ENCODE peak calls at places on chromosomes 13 and 19, in six cellular contexts. One of them, this sample, is unnamed.

GRCh38 chr19:41545547-41545946 is 30.4 kb upstream of the CEACAM21 start:
- DNase-seq in HL-60: no peak
- DNase-seq in K562: no peak
- DNase-seq in A549: no peak
- DNase-seq in Panc1: no peak
- DNase-seq in SK-N-SH: no peak
- DNase-seq in this sample: no peak

GRCh38 chr13:78015782-78016181 is 97.2 kb upstream of the EDNRB start:
- DNase-seq in SK-N-SH: no peak
- DNase-seq in Panc1: no peak
- DNase-seq in K562: no peak
- DNase-seq in HL-60: no peak
- DNase-seq in A549: no peak
- DNase-seq in this sample: no peak

GRCh38 chr19:55777528-55777927 is 8.6 kb downstream of the RFPL4AL1 start:
- DNase-seq in HL-60: no peak
- DNase-seq in Panc1: peak; percentile 2
- DNase-seq in K562: peak; percentile 39
- DNase-seq in A549: no peak
- DNase-seq in SK-N-SH: peak; percentile 13
- DNase-seq in this sample: peak; percentile 12

GRCh38 chr13:39415403-39415802 is 187.6 kb downstream of the LHFPL6 start:
- DNase-seq in HL-60: no peak
- DNase-seq in A549: no peak
- DNase-seq in K562: no peak
- DNase-seq in SK-N-SH: peak; percentile 30
- DNase-seq in Panc1: no peak
- DNase-seq in this sample: peak; percentile 63

GRCh38 chr19:2491130-2491801 is 15.3 kb downstream of the GADD45B start:
- DNase-seq in SK-N-SH: no peak
- DNase-seq in Panc1: no peak
- DNase-seq in K562: no peak
- DNase-seq in A549: no peak
- DNase-seq in HL-60: no peak
- DNase-seq in this sample: no peak

GRCh38 chr13:42333613-42334328 is 61.8 kb downstream of the AKAP11 start:
- DNase-seq in Panc1: peak; percentile 20
- DNase-seq in HL-60: no peak
- DNase-seq in A549: peak; percentile 3
- DNase-seq in SK-N-SH: no peak
- DNase-seq in K562: peak; percentile 11
- DNase-seq in this sample: peak; percentile 80

GRCh38 chr19:47518139-47518538 is 3.3 kb upstream of the NAPA start:
- DNase-seq in SK-N-SH: no peak
- DNase-seq in HL-60: no peak
- DNase-seq in Panc1: no peak
- DNase-seq in K562: no peak
- DNase-seq in A549: no peak
- DNase-seq in this sample: no peak

GRCh38 chr13:41765813-41766212 is 195.1 kb downstream of the VWA8 start:
- DNase-seq in K562: peak; percentile 23
- DNase-seq in HL-60: no peak
- DNase-seq in A549: no peak
- DNase-seq in Panc1: no peak
- DNase-seq in SK-N-SH: no peak
- DNase-seq in this sample: no peak

GRCh38 chr19:15398501-15399233 is 19.1 kb upstream of the AKAP8 start:
- DNase-seq in Panc1: no peak
- DNase-seq in A549: no peak
- DNase-seq in K562: no peak
- DNase-seq in SK-N-SH: peak; percentile 16
- DNase-seq in HL-60: no peak
- DNase-seq in this sample: no peak

GRCh38 chr13:71378992-71379905 is 487.8 kb downstream of the DACH1 start:
- DNase-seq in HL-60: no peak
- DNase-seq in K562: no peak
- DNase-seq in Panc1: no peak
- DNase-seq in SK-N-SH: no peak
- DNase-seq in A549: no peak
- DNase-seq in this sample: no peak

GRCh38 chr13:29897102-29897501 is 46.7 kb upstream of the UBL3 start:
- DNase-seq in A549: no peak
- DNase-seq in Panc1: no peak
- DNase-seq in K562: no peak
- DNase-seq in SK-N-SH: no peak
- DNase-seq in HL-60: no peak
- DNase-seq in this sample: no peak

GRCh38 chr19:2926341-2927031 is 18.3 kb downstream of the ZNF77 start:
- DNase-seq in K562: no peak
- DNase-seq in HL-60: no peak
- DNase-seq in SK-N-SH: no peak
- DNase-seq in Panc1: no peak
- DNase-seq in A549: no peak
- DNase-seq in this sample: peak; percentile 55

GRCh38 chr13:79681069-79681468 is 200.1 kb downstream of the NDFIP2 start:
- DNase-seq in SK-N-SH: no peak
- DNase-seq in Panc1: no peak
- DNase-seq in A549: no peak
- DNase-seq in HL-60: no peak
- DNase-seq in K562: no peak
- DNase-seq in this sample: peak; percentile 10

GRCh38 chr19:35908977-35909683 is 1.0 kb upstream of the TYROBP start:
- DNase-seq in K562: peak; percentile 61
- DNase-seq in A549: no peak
- DNase-seq in HL-60: peak; percentile 99
- DNase-seq in Panc1: no peak
- DNase-seq in SK-N-SH: no peak
- DNase-seq in this sample: no peak

GRCh38 chr13:80778302-80778701 is 437.4 kb upstream of the SPRY2 start:
- DNase-seq in K562: no peak
- DNase-seq in Panc1: no peak
- DNase-seq in A549: no peak
- DNase-seq in HL-60: no peak
- DNase-seq in SK-N-SH: no peak
- DNase-seq in this sample: no peak

GRCh38 chr13:100434010-100434763 is 154.4 kb downstream of the GGACT start:
- DNase-seq in HL-60: no peak
- DNase-seq in Panc1: no peak
- DNase-seq in K562: no peak
- DNase-seq in A549: no peak
- DNase-seq in SK-N-SH: no peak
- DNase-seq in this sample: no peak

GRCh38 chr13:50123002-50123401 is 107.8 kb downstream of the KCNRG start:
- DNase-seq in K562: no peak
- DNase-seq in A549: no peak
- DNase-seq in HL-60: no peak
- DNase-seq in Panc1: no peak
- DNase-seq in SK-N-SH: no peak
- DNase-seq in this sample: no peak

GRCh38 chr13:27372896-27373295 is 51.5 kb upstream of the GTF3A start:
- DNase-seq in Panc1: no peak
- DNase-seq in K562: no peak
- DNase-seq in SK-N-SH: no peak
- DNase-seq in HL-60: no peak
- DNase-seq in A549: no peak
- DNase-seq in this sample: peak; percentile 47

GRCh38 chr19:3866798-3867638 is 1.8 kb downstream of the ZFR2 start:
- DNase-seq in Panc1: no peak
- DNase-seq in HL-60: no peak
- DNase-seq in SK-N-SH: peak; percentile 47
- DNase-seq in K562: no peak
- DNase-seq in A549: no peak
- DNase-seq in this sample: no peak

GRCh38 chr19:1758231-1758577 is 4.9 kb downstream of the ONECUT3 start:
- DNase-seq in SK-N-SH: no peak
- DNase-seq in K562: no peak
- DNase-seq in A549: no peak
- DNase-seq in Panc1: no peak
- DNase-seq in HL-60: no peak
- DNase-seq in this sample: no peak

GRCh38 chr13:113637262-113638160 is 20.5 kb downstream of the ATP4B start:
- DNase-seq in SK-N-SH: no peak
- DNase-seq in K562: no peak
- DNase-seq in A549: no peak
- DNase-seq in HL-60: no peak
- DNase-seq in Panc1: no peak
- DNase-seq in this sample: no peak

GRCh38 chr19:30450101-30450500 is 77.9 kb downstream of the ZNF536 start:
- DNase-seq in Panc1: no peak
- DNase-seq in HL-60: no peak
- DNase-seq in A549: no peak
- DNase-seq in SK-N-SH: peak; percentile 84
- DNase-seq in K562: no peak
- DNase-seq in this sample: peak; percentile 77
- TF ChIP-seq REST in Panc1: no peak
- TF ChIP-seq REST in HL-60: no peak
- TF ChIP-seq REST in A549: no peak
- TF ChIP-seq REST in SK-N-SH: no peak
- TF ChIP-seq REST in K562: no peak
- TF ChIP-seq REST in this sample: no peak

DNA sequence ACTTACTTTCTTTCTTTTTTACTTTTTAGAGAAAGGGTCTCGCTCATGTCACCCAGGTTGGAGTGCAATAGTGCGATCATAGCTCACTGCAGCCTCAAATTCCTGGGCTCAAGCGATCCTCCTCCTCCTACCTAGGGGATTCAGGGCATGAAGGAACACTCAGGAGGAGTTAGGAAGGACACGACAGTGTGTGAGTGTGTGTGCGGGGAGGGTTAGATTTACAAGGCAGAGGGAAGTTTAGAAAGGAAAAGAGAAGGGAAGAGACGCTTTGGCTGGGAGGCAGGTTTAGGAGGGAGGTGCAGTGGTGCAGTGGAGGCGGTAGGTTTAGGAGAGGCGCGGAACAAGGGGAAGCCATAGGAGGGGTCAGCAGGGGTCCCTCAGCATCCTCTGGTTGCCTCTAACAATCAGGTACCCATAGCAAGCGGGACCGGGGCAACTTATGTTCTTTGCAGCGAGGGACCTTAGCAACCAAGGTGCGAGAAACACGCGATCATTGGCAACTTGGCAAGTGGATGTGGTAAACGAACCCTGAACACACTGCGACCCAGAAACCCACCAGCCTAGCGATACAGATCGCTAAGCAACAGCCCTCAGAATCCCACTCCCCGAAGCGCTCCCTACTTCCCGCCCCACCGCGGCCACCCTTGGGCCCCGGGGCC is 501 bp downstream of the SIRT2 start:
- DNase-seq in HL-60: no peak
- DNase-seq in Panc1: no peak
- DNase-seq in A549: peak; percentile 54
- DNase-seq in K562: no peak
- DNase-seq in SK-N-SH: no peak
- DNase-seq in this sample: peak; percentile 34
- TF ChIP-seq REST in HL-60: no peak
- TF ChIP-seq REST in Panc1: no peak
- TF ChIP-seq REST in A549: no peak
- TF ChIP-seq REST in K562: no peak
- TF ChIP-seq REST in SK-N-SH: no peak
- TF ChIP-seq REST in this sample: no peak

DNA sequence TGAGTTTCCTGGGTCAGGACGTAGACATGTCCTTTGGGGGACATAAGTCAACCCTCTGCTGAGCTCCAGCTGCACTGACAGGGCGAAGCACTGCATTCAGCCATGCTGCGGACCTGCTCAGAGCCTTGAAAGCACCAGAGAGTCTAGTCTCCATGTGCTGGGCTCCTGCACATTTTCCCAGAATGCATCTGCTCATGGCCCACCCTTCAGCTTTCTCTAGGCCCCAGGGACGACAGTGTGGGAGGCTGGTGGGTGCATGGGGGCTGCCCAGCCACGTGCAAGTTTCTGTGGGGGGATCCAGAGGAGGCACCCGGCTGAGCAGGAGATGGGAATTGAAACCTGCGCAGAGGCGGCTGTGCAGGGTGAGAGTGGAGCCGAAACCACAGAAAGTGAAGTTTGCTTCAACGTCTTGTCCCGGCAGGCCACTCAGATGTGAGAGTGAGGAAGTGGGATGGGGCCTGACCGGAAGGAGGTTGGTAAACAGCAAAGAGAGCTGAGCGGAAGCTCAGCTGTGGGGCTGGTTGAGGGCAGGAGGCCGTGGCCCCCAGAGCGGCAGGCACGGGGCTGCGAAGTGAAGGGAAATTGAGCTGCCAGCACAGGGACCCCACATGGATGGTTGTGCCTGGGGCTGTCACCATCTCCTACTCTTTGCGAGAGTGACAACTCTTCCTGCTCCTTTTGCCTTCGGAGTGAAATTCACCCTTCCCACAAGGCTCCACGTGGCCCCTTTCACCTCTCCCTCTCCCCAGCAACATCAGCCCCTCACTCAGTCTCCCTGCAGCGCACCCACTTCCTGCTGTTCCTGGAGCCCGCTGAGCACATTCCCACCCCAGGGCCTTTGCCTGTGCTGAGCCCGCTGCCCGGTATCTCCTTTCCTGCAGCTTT is 11.8 kb downstream of the PGLS start:
- DNase-seq in HL-60: peak; percentile 88
- DNase-seq in Panc1: no peak
- DNase-seq in K562: no peak
- DNase-seq in SK-N-SH: no peak
- DNase-seq in A549: no peak
- DNase-seq in this sample: no peak
- TF ChIP-seq REST in HL-60: peak; percentile 32
- TF ChIP-seq REST in Panc1: no peak
- TF ChIP-seq REST in K562: no peak
- TF ChIP-seq REST in SK-N-SH: no peak
- TF ChIP-seq REST in A549: no peak
- TF ChIP-seq REST in this sample: no peak

GRCh38 chr13:20942938-20943518 is 40.5 kb upstream of the XPO4 start:
- DNase-seq in K562: no peak
- DNase-seq in SK-N-SH: no peak
- DNase-seq in HL-60: no peak
- DNase-seq in Panc1: no peak
- DNase-seq in A549: no peak
- DNase-seq in this sample: no peak

GRCh38 chr13:20940083-20940482 is 37.5 kb upstream of the XPO4 start:
- DNase-seq in Panc1: no peak
- DNase-seq in K562: no peak
- DNase-seq in A549: no peak
- DNase-seq in SK-N-SH: no peak
- DNase-seq in HL-60: no peak
- DNase-seq in this sample: no peak

GRCh38 chr13:20938302-20938701 is 35.8 kb upstream of the XPO4 start:
- DNase-seq in Panc1: no peak
- DNase-seq in SK-N-SH: no peak
- DNase-seq in HL-60: no peak
- DNase-seq in A549: no peak
- DNase-seq in K562: no peak
- DNase-seq in this sample: no peak

GRCh38 chr13:20943519-20944012 is 41.0 kb upstream of the XPO4 start:
- DNase-seq in K562: peak; percentile 59
- DNase-seq in HL-60: peak; percentile 88
- DNase-seq in SK-N-SH: peak; percentile 72
- DNase-seq in A549: peak; percentile 68
- DNase-seq in Panc1: peak; percentile 60
- DNase-seq in this sample: peak; percentile 94

DNA sequence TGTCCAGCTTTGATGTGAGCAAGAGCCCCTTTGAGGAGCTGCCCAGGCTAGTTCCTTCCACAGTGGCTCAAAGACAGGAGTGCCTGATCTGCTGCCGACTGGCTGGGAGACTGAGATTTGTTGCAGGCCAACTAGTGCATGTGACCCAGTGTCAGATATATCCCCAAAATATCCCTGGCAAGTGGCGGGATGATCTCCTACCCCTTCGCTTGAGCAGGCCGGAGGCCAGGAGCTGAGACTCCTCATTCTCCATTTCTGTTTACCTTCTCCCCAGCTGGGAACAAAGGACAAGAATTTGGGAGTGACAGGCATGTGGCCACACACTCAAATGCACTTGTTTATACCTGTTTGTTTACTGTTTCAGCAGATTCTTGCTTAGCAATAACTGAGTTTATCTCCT is 37.1 kb upstream of the XPO4 start:
- DNase-seq in K562: no peak
- DNase-seq in SK-N-SH: no peak
- DNase-seq in Panc1: no peak
- DNase-seq in HL-60: no peak
- DNase-seq in A549: no peak
- DNase-seq in this sample: no peak
- TF ChIP-seq REST in K562: no peak
- TF ChIP-seq REST in SK-N-SH: no peak
- TF ChIP-seq REST in Panc1: no peak
- TF ChIP-seq REST in HL-60: no peak
- TF ChIP-seq REST in A549: no peak
- TF ChIP-seq REST in this sample: no peak